ENCODE peak calls at places on chromosomes 6 and 20, in four cellular contexts. One of them, this sample, is unnamed. For H3K4me1, the result is how much of the 10 kb centered on the place peaks cover.

GRCh38 chr6:34484391-34484790 is 18.5 kb downstream of the PACSIN1 start:
- DNase-seq in body of pancreas: no peak
- DNase-seq in neural progenitor cell: no peak
- DNase-seq in ovary: no peak
- DNase-seq in this sample: no peak

GRCh38 chr6:141291322-141291721 is 841.4 kb upstream of the GJE1 start:
- DNase-seq in body of pancreas: no peak
- DNase-seq in neural progenitor cell: no peak
- DNase-seq in ovary: no peak
- DNase-seq in this sample: no peak

GRCh38 chr6:87908978-87909802 is 138.5 kb upstream of the SPACA1 start:
- DNase-seq in body of pancreas: no peak
- DNase-seq in neural progenitor cell: no peak
- DNase-seq in ovary: no peak
- DNase-seq in this sample: no peak

GRCh38 chr6:112639436-112639835 is 292.3 kb downstream of the RFPL4B start:
- DNase-seq in body of pancreas: no peak
- DNase-seq in neural progenitor cell: no peak
- DNase-seq in ovary: no peak
- DNase-seq in this sample: no peak

GRCh38 chr6:29554764-29555163 is 4.8 kb downstream of the UBD start:
- DNase-seq in body of pancreas: no peak
- DNase-seq in neural progenitor cell: no peak
- DNase-seq in ovary: no peak
- DNase-seq in this sample: no peak

GRCh38 chr6:21886601-21887091 is 293.1 kb downstream of the SOX4 start:
- DNase-seq in body of pancreas: no peak
- DNase-seq in neural progenitor cell: no peak
- DNase-seq in ovary: no peak
- DNase-seq in this sample: no peak

GRCh38 chr20:21808863-21809664 is 103.6 kb downstream of the PAX1 start:
- DNase-seq in body of pancreas: peak
- DNase-seq in neural progenitor cell: peak
- DNase-seq in ovary: no peak
- DNase-seq in this sample: peak

GRCh38 chr6:145148392-145149175 is 586.7 kb downstream of the EPM2A start:
- DNase-seq in body of pancreas: peak
- DNase-seq in neural progenitor cell: no peak
- DNase-seq in ovary: no peak
- DNase-seq in this sample: peak

GRCh38 chr6:155224031-155224451 is 39.8 kb upstream of the CLDN20 start:
- DNase-seq in body of pancreas: no peak
- DNase-seq in neural progenitor cell: no peak
- DNase-seq in ovary: no peak
- DNase-seq in this sample: no peak

GRCh38 chr6:11317885-11318771 is 85.7 kb upstream of the NEDD9 start:
- DNase-seq in body of pancreas: peak
- DNase-seq in neural progenitor cell: no peak
- DNase-seq in ovary: peak
- DNase-seq in this sample: peak

GRCh38 chr6:47759364-47759763 is 22.5 kb upstream of the OPN5 start:
- DNase-seq in body of pancreas: no peak
- DNase-seq in neural progenitor cell: no peak
- DNase-seq in ovary: no peak
- DNase-seq in this sample: no peak

GRCh38 chr6:25112207-25112874 is 166.8 kb upstream of the CARMIL1 start:
- DNase-seq in body of pancreas: no peak
- DNase-seq in neural progenitor cell: no peak
- DNase-seq in ovary: no peak
- DNase-seq in this sample: no peak

GRCh38 chr6:27495386-27496135 is 22.7 kb upstream of the ZNF184 start:
- DNase-seq in body of pancreas: peak
- DNase-seq in neural progenitor cell: peak
- DNase-seq in ovary: peak
- DNase-seq in this sample: peak

GRCh38 chr6:43904311-43905123 is 134.5 kb downstream of the VEGFA start:
- DNase-seq in body of pancreas: no peak
- DNase-seq in neural progenitor cell: no peak
- DNase-seq in ovary: no peak
- DNase-seq in this sample: no peak

GRCh38 chr6:93580441-93580840 is 161.1 kb upstream of the EPHA7 start:
- DNase-seq in body of pancreas: no peak
- DNase-seq in neural progenitor cell: no peak
- DNase-seq in ovary: no peak
- DNase-seq in this sample: no peak

GRCh38 chr20:59152559-59153354 is 10.9 kb upstream of the ZNF831 start:
- DNase-seq in body of pancreas: no peak
- DNase-seq in neural progenitor cell: no peak
- DNase-seq in ovary: no peak
- DNase-seq in this sample: no peak

GRCh38 chr6:106620931-106621672 is 8.2 kb downstream of the RTN4IP1 start:
- DNase-seq in body of pancreas: no peak
- DNase-seq in neural progenitor cell: no peak
- DNase-seq in ovary: no peak
- DNase-seq in this sample: no peak

GRCh38 chr6:97023982-97024381 is 99.5 kb downstream of the KLHL32 start:
- DNase-seq in body of pancreas: no peak
- DNase-seq in neural progenitor cell: no peak
- DNase-seq in ovary: no peak
- DNase-seq in this sample: no peak

GRCh38 chr20:41532935-41533334 is 85.2 kb downstream of the CHD6 start:
- DNase-seq in body of pancreas: no peak
- DNase-seq in neural progenitor cell: no peak
- DNase-seq in ovary: no peak
- DNase-seq in this sample: no peak

GRCh38 chr20:22563062-22563965 is 21.1 kb downstream of the FOXA2 start:
- DNase-seq in body of pancreas: no peak
- DNase-seq in neural progenitor cell: no peak
- DNase-seq in ovary: no peak
- DNase-seq in this sample: no peak

GRCh38 chr6:54085526-54085925 is 25.7 kb upstream of the MLIP start:
- DNase-seq in body of pancreas: peak
- DNase-seq in neural progenitor cell: no peak
- DNase-seq in ovary: no peak
- DNase-seq in this sample: peak

GRCh38 chr20:41175727-41176330 is 38.5 kb downstream of the PLCG1 start:
- DNase-seq in body of pancreas: no peak
- DNase-seq in neural progenitor cell: no peak
- DNase-seq in ovary: peak
- DNase-seq in this sample: no peak

GRCh38 chr6:81171991-81172740 is 580.3 kb downstream of the TENT5A start:
- DNase-seq in body of pancreas: peak
- DNase-seq in neural progenitor cell: no peak
- DNase-seq in ovary: peak
- DNase-seq in this sample: peak

GRCh38 chr6:18491303-18492090 is 104.3 kb downstream of the RNF144B start:
- DNase-seq in body of pancreas: no peak
- DNase-seq in neural progenitor cell: no peak
- DNase-seq in ovary: no peak
- DNase-seq in this sample: no peak

GRCh38 chr6:6221829-6222535 is 98.5 kb downstream of the F13A1 start:
- DNase-seq in body of pancreas: peak
- DNase-seq in neural progenitor cell: peak
- DNase-seq in ovary: no peak
- DNase-seq in this sample: no peak

GRCh38 chr20:7799872-7800271 is 140.4 kb downstream of the HAO1 start:
- DNase-seq in body of pancreas: no peak
- DNase-seq in neural progenitor cell: no peak
- DNase-seq in ovary: no peak
- DNase-seq in this sample: no peak

GRCh38 chr6:42889815-42890214 is 10.4 kb downstream of the RPL7L1 start:
- DNase-seq in body of pancreas: no peak
- DNase-seq in neural progenitor cell: peak
- DNase-seq in ovary: no peak
- DNase-seq in this sample: no peak

GRCh38 chr6:21914121-21914973 is 320.8 kb downstream of the SOX4 start:
- DNase-seq in body of pancreas: peak
- DNase-seq in neural progenitor cell: no peak
- DNase-seq in ovary: peak
- DNase-seq in this sample: peak

GRCh38 chr6:68880050-68880449 is 245.0 kb downstream of the ADGRB3 start:
- DNase-seq in body of pancreas: no peak
- DNase-seq in neural progenitor cell: no peak
- DNase-seq in ovary: no peak
- DNase-seq in this sample: no peak

GRCh38 chr20:53163486-53163885 is 191.3 kb downstream of the TSHZ2 start:
- DNase-seq in body of pancreas: peak
- DNase-seq in neural progenitor cell: no peak
- DNase-seq in ovary: no peak
- DNase-seq in this sample: no peak

GRCh38 chr20:24955045-24955444 is 6.0 kb downstream of the CST7 start:
- DNase-seq in body of pancreas: no peak
- DNase-seq in neural progenitor cell: no peak
- DNase-seq in ovary: no peak
- DNase-seq in this sample: no peak

GRCh38 chr20:22339091-22339881 is 245.1 kb downstream of the FOXA2 start:
- DNase-seq in body of pancreas: peak
- DNase-seq in neural progenitor cell: peak
- DNase-seq in ovary: peak
- DNase-seq in this sample: no peak

GRCh38 chr6:39770476-39770875 is 21.7 kb upstream of the DAAM2 start:
- DNase-seq in body of pancreas: no peak
- DNase-seq in neural progenitor cell: no peak
- DNase-seq in ovary: no peak
- DNase-seq in this sample: no peak

GRCh38 chr6:109455502-109456282 is at the start of gene MICAL1:
- DNase-seq in body of pancreas: peak
- DNase-seq in neural progenitor cell: peak
- DNase-seq in ovary: peak
- DNase-seq in this sample: peak

GRCh38 chr6:117992856-117993255 is 85.8 kb downstream of the SLC35F1 start:
- DNase-seq in body of pancreas: no peak
- DNase-seq in neural progenitor cell: no peak
- DNase-seq in ovary: no peak
- DNase-seq in this sample: no peak

GRCh38 chr20:31838646-31839292 is 6.6 kb downstream of the FOXS1 start:
- DNase-seq in body of pancreas: no peak
- DNase-seq in neural progenitor cell: no peak
- DNase-seq in ovary: no peak
- DNase-seq in this sample: no peak

GRCh38 chr6:30888472-30889137 is 4.3 kb downstream of the DDR1 start:
- DNase-seq in body of pancreas: no peak
- DNase-seq in neural progenitor cell: no peak
- DNase-seq in ovary: no peak
- DNase-seq in this sample: no peak

DNA sequence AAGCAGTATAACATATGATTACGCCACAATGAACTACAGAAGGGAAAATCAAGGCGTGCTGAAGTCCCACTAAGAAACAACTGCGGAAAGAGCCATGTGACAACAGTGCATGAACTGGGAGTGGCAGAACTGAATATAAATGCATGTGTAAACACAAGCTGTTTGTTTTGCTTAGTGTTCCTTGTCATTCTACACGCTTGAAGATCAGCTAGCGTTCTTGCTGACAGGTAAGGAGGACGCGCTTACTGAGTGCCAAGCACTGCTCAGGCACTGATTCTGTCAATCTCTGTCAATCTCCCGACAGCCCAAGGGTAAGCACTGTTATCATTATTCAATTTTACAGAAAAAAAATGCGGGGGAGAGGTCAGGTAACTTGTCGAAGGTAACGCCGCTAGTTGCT is 483 bp upstream of the TBP start:
- DNase-seq in body of pancreas: peak
- DNase-seq in neural progenitor cell: no peak
- DNase-seq in ovary: peak
- DNase-seq in this sample: peak
- H3K4me1 ChIP-seq in body of pancreas: under half
- H3K4me1 ChIP-seq in neural progenitor cell: under half
- H3K4me1 ChIP-seq in ovary: under half
- H3K4me1 ChIP-seq in this sample: under half

DNA sequence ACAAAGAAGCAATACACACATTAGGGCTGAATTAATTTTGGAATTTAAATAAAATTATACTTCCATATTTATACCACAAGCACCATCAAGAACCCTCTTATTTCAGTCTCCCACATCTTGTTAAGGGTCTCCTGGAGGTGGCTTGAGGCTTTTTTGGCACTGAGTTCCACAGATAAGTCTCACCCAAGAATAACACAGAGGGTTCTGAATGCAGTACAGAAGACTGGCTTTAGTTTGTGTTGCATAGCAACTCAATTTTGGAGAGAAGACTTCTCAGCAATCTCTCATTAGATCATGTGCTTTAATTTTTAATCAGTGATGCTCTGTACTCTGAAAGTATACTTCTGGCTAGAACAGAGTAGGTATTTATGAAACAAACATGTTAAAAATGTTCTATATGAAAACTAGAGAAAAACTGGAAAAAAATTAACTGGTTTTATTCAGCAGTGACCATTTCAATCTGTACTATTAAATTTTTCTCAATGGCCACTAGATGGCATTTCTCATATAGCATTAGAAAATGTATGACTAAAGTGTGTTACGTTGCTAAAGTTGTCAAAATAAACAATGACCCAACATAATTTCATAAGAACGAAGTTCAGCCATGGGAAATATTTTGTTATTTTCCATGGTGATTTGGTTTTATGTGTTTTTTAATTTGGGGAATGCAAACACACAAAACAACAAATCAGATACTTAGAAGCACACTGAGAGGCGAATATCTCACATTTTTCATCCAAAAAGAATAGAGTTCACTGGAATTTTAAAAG is 32.7 kb upstream of the MAP7 start:
- DNase-seq in body of pancreas: no peak
- DNase-seq in neural progenitor cell: no peak
- DNase-seq in ovary: no peak
- DNase-seq in this sample: no peak
- TF ChIP-seq CTCF in body of pancreas: peak
- TF ChIP-seq CTCF in neural progenitor cell: peak
- TF ChIP-seq CTCF in ovary: peak
- TF ChIP-seq CTCF in this sample: peak

GRCh38 chr6:151322570-151322969 is 68.8 kb downstream of the ZBTB2 start:
- DNase-seq in body of pancreas: no peak
- DNase-seq in neural progenitor cell: no peak
- DNase-seq in ovary: no peak
- DNase-seq in this sample: no peak

GRCh38 chr6:151317206-151317994 is 74.0 kb downstream of the ZBTB2 start:
- DNase-seq in body of pancreas: no peak
- DNase-seq in neural progenitor cell: no peak
- DNase-seq in ovary: no peak
- DNase-seq in this sample: no peak

GRCh38 chr6:151320140-151320539 is 71.2 kb downstream of the ZBTB2 start:
- DNase-seq in body of pancreas: no peak
- DNase-seq in neural progenitor cell: no peak
- DNase-seq in ovary: no peak
- DNase-seq in this sample: no peak

GRCh38 chr6:151321438-151321837 is 69.9 kb downstream of the ZBTB2 start:
- DNase-seq in body of pancreas: no peak
- DNase-seq in neural progenitor cell: no peak
- DNase-seq in ovary: no peak
- DNase-seq in this sample: no peak

GRCh38 chr6:151317995-151318365 is 73.4 kb downstream of the ZBTB2 start:
- DNase-seq in body of pancreas: no peak
- DNase-seq in neural progenitor cell: no peak
- DNase-seq in ovary: no peak
- DNase-seq in this sample: no peak
- H3K27ac ChIP-seq in body of pancreas: no peak
- H3K27ac ChIP-seq in neural progenitor cell: no peak
- H3K27ac ChIP-seq in ovary: no peak
- H3K27ac ChIP-seq in this sample: no peak

GRCh38 chr20:50370036-50370566 is 140.1 kb upstream of the PTPN1 start:
- DNase-seq in body of pancreas: no peak
- DNase-seq in neural progenitor cell: no peak
- DNase-seq in ovary: no peak
- DNase-seq in this sample: no peak
- H3K4me1 ChIP-seq in body of pancreas: under half
- H3K4me1 ChIP-seq in neural progenitor cell: under half
- H3K4me1 ChIP-seq in ovary: under half
- H3K4me1 ChIP-seq in this sample: under half